ENCODE peak calls at places on chromosomes 11 and 22, in seven cellular contexts. A is transverse colon, G is stomach, U is H1, B is sigmoid colon, X is A549, V is tibial nerve. T is an unnamed sample.

GRCh38 chr11:110763249-110764011 is 51.2 kb upstream of the ARHGAP20 start:
- DNase-seq in A (peak), G (peak), U (no peak), B (no peak), X (no peak), V (peak), T (peak)

GRCh38 chr22:49660794-49661781 is 166.6 kb downstream of the BRD1 start:
- DNase-seq in A (peak), G (no peak), U (peak), B (peak), X (no peak), V (no peak), T (peak)

GRCh38 chr11:1297011-1297575 is 12.3 kb downstream of the TOLLIP start:
- DNase-seq in A (no peak), G (peak), U (no peak), B (no peak), X (no peak), V (no peak), T (peak)

GRCh38 chr22:27669798-27670599 is 131.6 kb downstream of the MN1 start:
- DNase-seq in A (no peak), G (no peak), U (peak), B (no peak), X (peak), V (no peak), T (no peak)

GRCh38 chr11:68946416-68947090 is 34.2 kb downstream of the MRGPRD start:
- DNase-seq in A (no peak), G (no peak), U (no peak), B (peak), X (peak), V (no peak), T (no peak)

GRCh38 chr11:122375687-122376399 is 259.8 kb upstream of the BLID start:
- DNase-seq in A (no peak), G (no peak), U (no peak), B (no peak), X (no peak), V (no peak), T (no peak)

GRCh38 chr11:34243620-34244493 is 114.0 kb downstream of the ABTB2 start:
- DNase-seq in A (peak), G (peak), U (no peak), B (no peak), X (peak), V (no peak), T (no peak)

GRCh38 chr11:76626921-76627391 is 43.6 kb downstream of the LRRC32 start:
- DNase-seq in A (no peak), G (no peak), U (no peak), B (peak), X (no peak), V (no peak), T (peak)

GRCh38 chr11:88164320-88164719 is 10.9 kb downstream of the RAB38 start:
- DNase-seq in A (no peak), G (no peak), U (no peak), B (no peak), X (no peak), V (no peak), T (no peak)

GRCh38 chr11:58039589-58039988 is 8.8 kb downstream of the OR6Q1 start:
- DNase-seq in A (no peak), G (no peak), U (no peak), B (no peak), X (no peak), V (no peak), T (no peak)

GRCh38 chr11:2800655-2801531 is 84.7 kb downstream of the CDKN1C start:
- DNase-seq in A (peak), G (peak), U (peak), B (peak), X (no peak), V (peak), T (peak)

GRCh38 chr22:37607010-37607911 is 1.4 kb upstream of the GGA1 start:
- DNase-seq in A (peak), G (peak), U (peak), B (peak), X (peak), V (peak), T (peak)

GRCh38 chr11:46719048-46719542 is at the start of gene F2:
- DNase-seq in A (no peak), G (no peak), U (no peak), B (no peak), X (peak), V (no peak), T (no peak)
- TF ChIP-seq EP300 in A (no peak), G (no peak), U (no peak), B (no peak), X (no peak), V (no peak), T (no peak)

DNA sequence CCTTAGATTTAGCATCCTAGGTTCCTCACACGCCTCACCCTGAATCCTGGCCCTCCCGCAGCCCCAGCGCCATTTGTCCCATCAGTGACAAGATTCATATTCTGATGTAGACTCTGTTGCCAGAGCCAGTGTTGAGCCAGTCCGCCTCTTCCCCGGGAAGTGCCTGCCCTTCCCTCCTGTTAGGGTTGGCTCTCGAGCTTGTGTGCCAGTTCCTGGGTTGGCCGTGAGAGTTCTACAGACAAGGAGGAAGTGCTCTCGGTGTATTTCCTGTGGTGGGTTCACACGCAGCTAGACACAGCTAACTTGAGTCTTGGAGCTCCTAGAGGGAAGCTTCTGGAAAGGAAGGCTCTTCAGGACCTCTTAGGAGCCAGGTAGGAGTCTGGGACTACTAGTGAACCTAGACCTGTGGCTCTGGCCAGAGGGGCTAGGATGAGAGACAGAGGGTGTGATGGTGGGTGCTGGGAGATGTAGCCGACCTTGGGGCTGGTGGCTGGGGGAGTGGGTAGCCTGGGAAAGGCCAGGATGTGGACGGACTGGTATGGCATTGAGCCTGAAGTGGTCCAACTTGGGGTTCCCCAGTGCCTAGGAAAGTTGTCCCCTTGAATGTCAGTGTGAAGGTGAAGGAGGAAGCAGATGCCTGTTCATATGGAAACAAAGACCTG is at the start of gene IL18BP:
- DNase-seq in A (peak), G (no peak), U (no peak), B (peak), X (no peak), V (no peak), T (peak)
- TF ChIP-seq POLR2A in A (no peak), G (no peak), U (no peak), B (no peak), X (no peak), V (no peak), T (no peak)

GRCh38 chr11:16738198-16738948 is at the start of gene C11orf58:
- DNase-seq in A (peak), G (peak), U (peak), B (peak), X (peak), V (peak), T (peak)
- H3K27ac ChIP-seq in A (peak), G (peak), U (peak), B (peak), X (peak), V (peak), T (peak)

GRCh38 chr22:47997052-47997568 is 1234.7 kb downstream of the TBC1D22A start:
- DNase-seq in A (no peak), G (no peak), U (no peak), B (no peak), X (no peak), V (no peak), T (no peak)

GRCh38 chr22:47996446-47996857 is 1234.0 kb downstream of the TBC1D22A start:
- DNase-seq in A (peak), G (no peak), U (no peak), B (no peak), X (no peak), V (no peak), T (no peak)

GRCh38 chr22:47995718-47996117 is 1233.3 kb downstream of the TBC1D22A start:
- DNase-seq in A (no peak), G (no peak), U (no peak), B (no peak), X (no peak), V (no peak), T (no peak)

GRCh38 chr22:47994045-47994444 is 1231.6 kb downstream of the TBC1D22A start:
- DNase-seq in A (no peak), G (no peak), U (no peak), B (no peak), X (no peak), V (no peak), T (no peak)

DNA sequence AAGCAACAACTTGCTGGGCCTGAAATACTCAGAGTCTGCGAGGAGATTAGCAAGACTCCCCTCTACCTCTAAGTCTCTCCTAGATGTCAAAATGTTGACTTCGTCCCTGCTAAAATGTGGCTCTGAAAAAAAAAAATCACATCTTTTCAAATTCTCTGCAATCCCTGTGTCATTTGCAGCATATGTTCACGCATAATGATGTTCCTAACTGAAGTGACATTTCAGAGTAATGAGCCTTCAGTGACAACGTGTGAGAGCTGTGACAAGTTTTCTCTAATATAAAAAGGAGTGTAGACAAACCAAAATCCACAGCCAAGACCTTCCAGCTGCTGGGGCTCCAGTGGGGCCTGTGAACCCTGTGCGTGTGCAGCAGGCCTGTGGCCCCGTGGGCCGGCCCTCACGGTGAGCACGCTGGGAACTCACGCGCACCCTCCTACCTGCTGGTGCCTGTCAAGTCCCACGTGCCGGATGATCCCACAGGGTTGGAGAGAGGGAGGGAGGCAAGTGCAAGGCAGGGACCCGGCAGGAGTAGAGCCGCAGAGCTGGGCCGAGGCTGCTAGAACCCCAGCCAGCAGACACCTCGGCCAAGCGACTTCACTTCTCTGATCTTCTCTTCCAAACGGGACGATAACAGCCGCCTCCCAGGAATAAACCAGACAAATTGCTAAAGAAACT is 1232.6 kb downstream of the TBC1D22A start:
- DNase-seq in A (no peak), G (no peak), U (no peak), B (no peak), X (no peak), V (no peak), T (no peak)
- TF ChIP-seq EP300 in A (no peak), G (no peak), U (no peak), B (no peak), X (no peak), V (no peak), T (no peak)

GRCh38 chr11:130145975-130146776 is 13.4 kb upstream of the ST14 start:
- DNase-seq in A (peak), G (peak), U (peak), B (no peak), X (peak), V (no peak), T (peak)
- TF ChIP-seq POLR2A in A (peak), G (no peak), U (no peak), B (no peak), X (no peak), V (no peak), T (no peak)

GRCh38 chr11:129951201-129951882 is 51.3 kb downstream of the PRDM10 start:
- DNase-seq in A (no peak), G (no peak), U (no peak), B (no peak), X (no peak), V (no peak), T (no peak)
- H3K27ac ChIP-seq in A (no peak), G (no peak), U (no peak), B (no peak), X (no peak), V (peak), T (no peak)

DNA sequence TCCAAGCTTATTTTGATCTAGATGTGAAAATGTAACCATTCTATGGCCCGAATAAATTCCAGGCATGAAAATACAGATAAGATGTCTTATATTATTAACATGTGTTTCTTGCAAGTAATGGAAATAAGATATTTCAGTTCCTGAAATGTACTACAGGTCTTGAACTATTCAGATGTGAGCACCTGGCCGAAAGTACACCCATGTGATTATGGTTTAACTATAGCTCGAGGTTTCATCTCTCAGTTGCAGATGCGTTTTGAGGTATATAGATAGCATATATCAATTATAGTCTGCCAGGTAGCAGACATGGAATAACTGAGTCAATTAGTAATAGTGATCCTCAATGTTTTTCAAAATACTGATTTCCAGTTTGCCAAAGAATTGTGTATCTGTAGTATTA is 68.3 kb downstream of the DDIAS start:
- DNase-seq in A (no peak), G (no peak), U (no peak), B (no peak), X (no peak), V (no peak), T (no peak)
- TF ChIP-seq EP300 in A (no peak), G (no peak), U (no peak), B (no peak), X (no peak), V (no peak), T (no peak)

GRCh38 chr11:10750838-10751580 is at the start of gene CTR9:
- DNase-seq in A (peak), G (peak), U (peak), B (peak), X (peak), V (peak), T (peak)
- TF ChIP-seq POLR2A in A (peak), G (no peak), U (peak), B (peak), X (peak), V (peak), T (peak)

GRCh38 chr11:134792677-134793076 is 380.6 kb upstream of the B3GAT1 start:
- DNase-seq in A (no peak), G (no peak), U (no peak), B (no peak), X (no peak), V (no peak), T (no peak)

GRCh38 chr11:134792044-134792443 is 380.0 kb upstream of the B3GAT1 start:
- DNase-seq in A (no peak), G (no peak), U (no peak), B (no peak), X (no peak), V (no peak), T (no peak)

GRCh38 chr11:134794192-134794591 is 382.1 kb upstream of the B3GAT1 start:
- DNase-seq in A (no peak), G (no peak), U (no peak), B (no peak), X (no peak), V (no peak), T (no peak)

GRCh38 chr11:134789104-134789503 is 377.1 kb upstream of the B3GAT1 start:
- DNase-seq in A (no peak), G (no peak), U (no peak), B (no peak), X (no peak), V (no peak), T (no peak)

DNA sequence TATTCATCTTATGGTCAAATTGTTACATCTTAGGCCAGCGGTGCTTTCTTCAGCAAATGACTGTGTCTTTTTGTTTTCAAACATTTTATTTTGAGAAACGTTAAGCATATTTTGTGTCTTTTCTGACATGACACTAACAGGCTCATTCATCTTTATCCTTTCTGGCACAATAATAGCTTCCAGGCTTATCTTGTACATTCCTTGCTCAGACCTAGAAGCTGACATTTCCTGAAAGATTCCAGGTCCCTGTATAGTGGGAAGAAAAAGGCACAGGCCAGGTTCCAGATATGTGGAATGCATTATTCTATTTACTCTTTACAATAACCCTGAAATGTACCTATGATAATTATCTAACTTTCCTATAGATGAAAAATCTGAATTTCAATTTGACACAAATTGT is 379.1 kb upstream of the B3GAT1 start:
- DNase-seq in A (no peak), G (no peak), U (no peak), B (no peak), X (no peak), V (no peak), T (no peak)
- H3K27ac ChIP-seq in A (no peak), G (no peak), U (no peak), B (no peak), X (no peak), V (no peak), T (no peak)

GRCh38 chr11:60841797-60842687 is at the start of gene CCDC86:
- DNase-seq in A (peak), G (peak), U (peak), B (peak), X (peak), V (peak), T (peak)
- TF ChIP-seq EP300 in A (peak), G (no peak), U (no peak), B (no peak), X (no peak), V (peak), T (no peak)

T was measured in upper lobe of left lung.